ENCODE peak calls at places on chromosomes 13 and 19, in five cellular contexts. B is thyroid gland; Z is NCI-H2081; T is CD8-positive, alpha-beta T cell; R is EH. V is an unnamed sample.

GRCh38 chr19:7197760-7198696 is 96.2 kb downstream of the INSR start:
- DNase-seq in B (peak), Z (peak), T (peak), R (peak), V (peak)

GRCh38 chr13:48252176-48252575 is 19.2 kb downstream of the ITM2B start:
- DNase-seq in B (no peak), Z (no peak), T (no peak), R (no peak), V (no peak)

GRCh38 chr19:32442650-32443049 is 37.1 kb downstream of the DPY19L3 start:
- DNase-seq in B (no peak), Z (no peak), T (no peak), R (no peak), V (no peak)

GRCh38 chr13:94968040-94968756 is 255.9 kb upstream of the SOX21 start:
- DNase-seq in B (no peak), Z (no peak), T (no peak), R (peak), V (no peak)

GRCh38 chr19:56764296-56764695 is 76.2 kb downstream of the PEG3 start:
- DNase-seq in B (no peak), Z (no peak), T (no peak), R (no peak), V (no peak)

GRCh38 chr19:47351545-47351944 is 2.4 kb downstream of the DHX34 start:
- DNase-seq in B (no peak), Z (peak), T (no peak), R (peak), V (no peak)

GRCh38 chr13:113876341-113877148 is 12.7 kb upstream of the GAS6 start:
- DNase-seq in B (no peak), Z (no peak), T (no peak), R (no peak), V (no peak)

GRCh38 chr19:40673377-40673776 is 17.1 kb downstream of the NUMBL start:
- DNase-seq in B (no peak), Z (no peak), T (no peak), R (no peak), V (no peak)

GRCh38 chr13:74070065-74070464 is 64.1 kb downstream of the KLF12 start:
- DNase-seq in B (no peak), Z (no peak), T (no peak), R (no peak), V (no peak)

GRCh38 chr13:48210178-48210577 is 22.8 kb upstream of the ITM2B start:
- DNase-seq in B (no peak), Z (no peak), T (no peak), R (peak), V (no peak)